ENCODE peak calls at places on chromosomes 7 and 10, in ten cellular contexts. S is ELF-1; E is GM23338; H is nephron progenitor cell; L is activated naive CD8-positive, alpha-beta T cell treated with anti-CD3 and anti-CD28 coated beads, Interleukin-2, amount 50 U/mL, for 16 hours; Q is GM10248; M is cardiac muscle cell; C is heart left ventricle; D is GM04504; Z is NCI-H69. I is an unnamed sample.

GRCh38 chr7:143043391-143043790 is 8.8 kb upstream of the OR6V1 start:
- DNase-seq in Z (no peak), E (no peak), S (no peak), H (no peak), C (no peak), M (no peak), D (no peak), Q (no peak), L (no peak), I (no peak)

GRCh38 chr10:33274096-33274785 is 60.2 kb downstream of the NRP1 start:
- DNase-seq in L (no peak), Q (no peak), C (no peak), E (no peak), M (no peak), S (no peak), D (no peak), H (no peak), Z (no peak), I (no peak)

GRCh38 chr10:660980-661890 is 28.2 kb downstream of the DIP2C start:
- DNase-seq in D (no peak), M (no peak), S (no peak), Q (no peak), L (no peak), C (no peak), E (no peak), H (no peak), Z (no peak), I (no peak)

GRCh38 chr7:87316846-87317545 is 28.5 kb upstream of the CROT start:
- DNase-seq in S (peak; percentile 58), M (no peak), Z (peak; percentile 67), Q (no peak), E (no peak), H (no peak), L (no peak), D (peak; percentile 73), C (no peak), I (no peak)

GRCh38 chr10:124372906-124373305 is 45.8 kb downstream of the OAT start:
- DNase-seq in Z (no peak), S (no peak), D (no peak), M (no peak), H (no peak), C (no peak), Q (no peak), E (no peak), L (no peak), I (no peak)

GRCh38 chr7:135286876-135287275 is 53.2 kb downstream of the STRA8 start:
- DNase-seq in Q (no peak), H (no peak), S (no peak), C (no peak), L (no peak), M (no peak), Z (no peak), E (no peak), D (no peak), I (no peak)

GRCh38 chr10:29068302-29068701 is 220.6 kb upstream of the LYZL1 start:
- DNase-seq in E (no peak), Z (no peak), L (no peak), M (no peak), D (no peak), S (peak; percentile 25), Q (no peak), C (no peak), H (no peak), I (no peak)

GRCh38 chr10:3866347-3866746 is 81.3 kb upstream of the KLF6 start:
- DNase-seq in Z (no peak), D (no peak), M (no peak), C (no peak), H (no peak), Q (no peak), L (no peak), E (no peak), S (no peak), I (no peak)

GRCh38 chr10:99346247-99346646 is 17.1 kb downstream of the CNNM1 start:
- DNase-seq in C (no peak), L (no peak), M (no peak), D (peak; percentile 52), H (no peak), Q (no peak), Z (peak; percentile 87), S (no peak), E (no peak), I (no peak)

GRCh38 chr10:36220122-36220521 is 578.0 kb upstream of the FZD8 start:
- DNase-seq in C (no peak), S (no peak), E (no peak), L (no peak), H (no peak), M (no peak), D (no peak), Z (no peak), Q (no peak), I (no peak)

GRCh38 chr7:2738110-2738509 is 50.1 kb downstream of the AMZ1 start:
- DNase-seq in C (peak; percentile 72), S (no peak), E (no peak), L (no peak), Q (no peak), Z (no peak), H (no peak), M (no peak), D (no peak), I (peak; percentile 12)

GRCh38 chr10:35632027-35632426 is 10.1 kb downstream of the FZD8 start:
- DNase-seq in Z (no peak), D (no peak), M (no peak), S (no peak), H (no peak), L (no peak), C (no peak), E (no peak), Q (no peak), I (no peak)